ENCODE peak calls at places on chromosomes 6 and 20, in five cellular contexts. F, T, B, O and R are unnamed samples.

GRCh38 chr6:36715469-36715868 is 17.8 kb downstream of the RAB44 start:
- DNase-seq in F (no peak), T (no peak), B (no peak), O (no peak), R (no peak)

GRCh38 chr20:50957276-50957675 is 1.1 kb downstream of the DPM1 start:
- DNase-seq in F (peak; percentile 56), T (no peak), B (no peak), O (no peak), R (no peak)

GRCh38 chr20:48932375-48932941 is 10.9 kb downstream of the ARFGEF2 start:
- DNase-seq in F (no peak), T (no peak), B (no peak), O (no peak), R (peak; percentile 90)

GRCh38 chr20:22810626-22811559 is 224.2 kb upstream of the SSTR4 start:
- DNase-seq in F (no peak), T (no peak), B (no peak), O (no peak), R (peak; percentile 16)

GRCh38 chr20:17928211-17928611 is 40.4 kb downstream of the SNX5 start:
- DNase-seq in F (no peak), T (no peak), B (no peak), O (no peak), R (no peak)

GRCh38 chr6:90072961-90073464 is 178.7 kb downstream of the GJA10 start:
- DNase-seq in F (no peak), T (no peak), B (no peak), O (no peak), R (no peak)

GRCh38 chr20:50987493-50988210 is 29.0 kb downstream of the MOCS3 start:
- DNase-seq in F (peak; percentile 94), T (peak; percentile 88), B (peak; percentile 82), O (peak; percentile 82), R (peak; percentile 85)

GRCh38 chr6:31794294-31794865 is 1.2 kb downstream of the VARS1 start:
- DNase-seq in F (peak; percentile 52), T (no peak), B (no peak), O (no peak), R (peak; percentile 32)

GRCh38 chr6:104754788-104755409 is 104.8 kb downstream of the HACE1 start:
- DNase-seq in F (peak; percentile 12), T (no peak), B (no peak), O (no peak), R (no peak)

GRCh38 chr6:159772196-159772595 is 10.4 kb downstream of the ACAT2 start:
- DNase-seq in F (no peak), T (no peak), B (no peak), O (no peak), R (no peak)

GRCh38 chr6:45970326-45970725 is 45.3 kb downstream of the CLIC5 start:
- DNase-seq in F (no peak), T (no peak), B (no peak), O (peak; percentile 56), R (peak; percentile 40)

GRCh38 chr6:56486681-56487080 is 156.0 kb downstream of the DST start:
- DNase-seq in F (no peak), T (no peak), B (no peak), O (no peak), R (no peak)
- H3K36me3 ChIP-seq in F (peaks cover 28% of the 10 kb centered on the region), T (no peaks in the 10 kb centered on the region), B (no peaks in the 10 kb centered on the region), O (no peaks in the 10 kb centered on the region), R (peaks cover 2% of the 10 kb centered on the region)

DNA sequence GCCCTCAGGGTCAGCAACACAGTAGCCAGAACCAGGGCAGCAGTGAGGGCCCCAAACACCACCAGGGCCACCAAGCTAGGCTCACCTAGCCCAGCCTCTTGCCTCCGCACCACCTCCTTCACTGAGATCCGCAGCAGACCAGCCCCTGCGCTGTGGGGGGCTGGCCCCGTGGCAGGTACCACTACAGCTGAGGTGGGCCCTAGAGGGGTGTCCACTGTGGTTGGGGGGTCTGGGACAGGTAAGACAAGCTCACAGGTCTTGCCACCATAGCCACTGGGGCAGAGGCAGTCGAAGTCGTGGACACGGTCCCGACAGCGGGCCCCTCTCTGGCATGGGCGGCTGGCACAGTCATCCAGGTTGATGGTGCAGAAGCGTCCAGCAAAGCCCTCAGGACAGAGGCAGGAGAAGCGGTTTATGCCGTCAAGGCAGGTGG is 4.6 kb downstream of the DLK2 start:
- DNase-seq in F (no peak), T (no peak), B (no peak), O (no peak), R (no peak)
- H3K36me3 ChIP-seq in F (peaks cover 4% of the 10 kb centered on the region), T (no peaks in the 10 kb centered on the region), B (no peaks in the 10 kb centered on the region), O (no peaks in the 10 kb centered on the region), R (peaks cover 12% of the 10 kb centered on the region)

GRCh38 chr6:10725716-10726115 is 2.8 kb downstream of the TMEM14C start:
- DNase-seq in F (no peak), T (no peak), B (no peak), O (no peak), R (no peak)

GRCh38 chr6:10725046-10725445 is 2.2 kb downstream of the TMEM14C start:
- DNase-seq in F (no peak), T (no peak), B (no peak), O (no peak), R (no peak)

GRCh38 chr6:10733863-10734262 is 11.0 kb downstream of the TMEM14C start:
- DNase-seq in F (no peak), T (no peak), B (no peak), O (no peak), R (no peak)

GRCh38 chr6:10733151-10733715 is 10.4 kb downstream of the TMEM14C start:
- DNase-seq in F (no peak), T (no peak), B (no peak), O (no peak), R (no peak)

DNA sequence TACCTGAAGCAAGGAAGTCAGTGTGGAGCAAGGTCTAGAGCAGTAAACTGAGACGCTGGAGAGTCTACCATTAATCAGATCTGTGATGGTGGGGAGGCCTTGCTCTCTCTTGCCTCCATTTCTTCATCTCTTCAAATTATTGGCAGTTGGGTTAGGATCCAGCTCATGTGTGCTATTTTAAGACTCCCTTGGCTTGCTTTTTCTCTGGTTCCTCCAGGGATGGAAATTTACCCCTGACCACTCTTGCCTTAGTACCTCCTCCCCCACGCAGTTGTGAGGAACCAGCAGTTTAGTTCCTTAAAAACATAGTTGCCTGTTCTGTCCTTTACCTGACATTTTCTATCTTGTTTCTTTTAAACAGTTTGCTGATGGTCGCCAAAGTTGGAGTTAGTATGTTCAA is 7.4 kb downstream of the TMEM14C start:
- DNase-seq in F (no peak), T (no peak), B (no peak), O (no peak), R (no peak)
- H3K36me3 ChIP-seq in F (peaks cover 20% of the 10 kb centered on the region), T (peaks cover 1% of the 10 kb centered on the region), B (no peaks in the 10 kb centered on the region), O (peaks cover 4% of the 10 kb centered on the region), R (peaks cover 2% of the 10 kb centered on the region)

DNA sequence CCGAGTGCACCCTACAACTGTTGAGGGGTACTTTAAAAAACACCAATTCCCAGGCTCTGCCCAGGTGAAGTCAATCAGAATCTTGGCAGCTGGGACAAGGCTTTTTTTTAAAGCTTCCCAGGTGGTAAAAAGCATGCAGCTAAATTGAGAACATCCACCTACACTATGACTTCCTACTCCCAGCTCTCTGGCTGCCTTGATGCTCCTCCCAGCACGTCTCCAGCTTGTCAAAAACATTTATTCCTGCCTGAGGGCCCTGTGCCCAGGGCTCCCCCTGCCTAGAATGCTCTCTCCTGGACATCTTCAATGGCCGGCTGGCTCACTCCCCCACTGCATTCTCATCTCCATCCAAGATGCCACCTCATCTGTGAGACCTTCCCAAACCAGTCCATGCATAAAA is 9.9 kb downstream of the ZBTB24 start:
- DNase-seq in F (no peak), T (no peak), B (no peak), O (no peak), R (no peak)
- H3K36me3 ChIP-seq in F (peaks cover 14% of the 10 kb centered on the region), T (peaks cover 27% of the 10 kb centered on the region), B (no peaks in the 10 kb centered on the region), O (peaks cover 7% of the 10 kb centered on the region), R (peaks cover 8% of the 10 kb centered on the region)